ENCODE peak calls at places on chromosomes 3 and 15, in seven cellular contexts. Y is WTC11; T is CD4-positive, alpha-beta T cell; L is cardiac muscle cell; Z is bronchial epithelial cell; F is GM06990; W is PC-9. O is an unnamed sample.

GRCh38 chr3:41290736-41291135 is 91.4 kb downstream of the CTNNB1 start:
- DNase-seq in Y (no peak), T (no peak), L (peak), Z (no peak), F (no peak), W (no peak), O (no peak)

GRCh38 chr3:42709621-42710020 is 7.0 kb upstream of the HHATL start:
- DNase-seq in Y (peak), T (peak), L (no peak), Z (no peak), F (no peak), W (no peak), O (no peak)

GRCh38 chr3:139934557-139935070 is 371 bp upstream of the CLSTN2 start:
- DNase-seq in Y (peak), T (no peak), L (peak), Z (peak), F (peak), W (no peak), O (peak)

GRCh38 chr15:41820791-41821423 is 7.0 kb upstream of the JMJD7 start:
- DNase-seq in Y (no peak), T (no peak), L (no peak), Z (no peak), F (no peak), W (no peak), O (no peak)

GRCh38 chr3:16668776-16669545 is 63.7 kb upstream of the DAZL start:
- DNase-seq in Y (no peak), T (no peak), L (no peak), Z (no peak), F (no peak), W (no peak), O (no peak)

GRCh38 chr3:160675566-160676124 is 1.3 kb upstream of the ARL14 start:
- DNase-seq in Y (no peak), T (no peak), L (no peak), Z (peak), F (no peak), W (peak), O (no peak)

GRCh38 chr15:64901914-64902313 is 9.8 kb upstream of the ANKDD1A start:
- DNase-seq in Y (no peak), T (no peak), L (no peak), Z (no peak), F (no peak), W (no peak), O (no peak)

GRCh38 chr15:46091860-46092450 is 457.1 kb downstream of the SQOR start:
- DNase-seq in Y (peak), T (no peak), L (peak), Z (peak), F (no peak), W (no peak), O (no peak)

GRCh38 chr3:187150599-187150998 is 11.3 kb upstream of the RPL39L start:
- DNase-seq in Y (peak), T (peak), L (no peak), Z (no peak), F (no peak), W (no peak), O (no peak)

GRCh38 chr3:127159547-127159946 is 33.4 kb upstream of the PRR23E start:
- DNase-seq in Y (peak), T (peak), L (no peak), Z (no peak), F (no peak), W (no peak), O (no peak)

GRCh38 chr3:146152841-146153240 is 8.1 kb downstream of the PLOD2 start:
- DNase-seq in Y (peak), T (no peak), L (no peak), Z (no peak), F (no peak), W (no peak), O (no peak)

GRCh38 chr3:188184160-188184559 is 30.2 kb downstream of the LPP start:
- DNase-seq in Y (no peak), T (no peak), L (no peak), Z (no peak), F (no peak), W (no peak), O (no peak)

GRCh38 chr15:80892414-80892813 is 97.2 kb downstream of the MESD start:
- DNase-seq in Y (no peak), T (no peak), L (no peak), Z (no peak), F (no peak), W (no peak), O (no peak)

GRCh38 chr15:69755571-69756310 is 303.1 kb downstream of the RPLP1 start:
- DNase-seq in Y (no peak), T (peak), L (peak), Z (no peak), F (peak), W (no peak), O (peak)

GRCh38 chr3:59872121-59872520 is 822.3 kb upstream of the CFAP20DC start:
- DNase-seq in Y (no peak), T (no peak), L (no peak), Z (no peak), F (no peak), W (no peak), O (no peak)

GRCh38 chr3:100400782-100401673 is at the start of the genes LNP1 and TOMM70:
- DNase-seq in Y (peak), T (peak), L (peak), Z (peak), F (peak), W (peak), O (peak)

GRCh38 chr3:123154346-123154985 is 47.3 kb upstream of the SEC22A start:
- DNase-seq in Y (no peak), T (no peak), L (no peak), Z (no peak), F (no peak), W (no peak), O (no peak)

GRCh38 chr3:122996038-122996580 is 31.5 kb downstream of the SEMA5B start:
- DNase-seq in Y (no peak), T (no peak), L (no peak), Z (no peak), F (no peak), W (no peak), O (no peak)

GRCh38 chr15:73994912-73995622 is 551 bp downstream of the PML start:
- DNase-seq in Y (no peak), T (no peak), L (peak), Z (no peak), F (no peak), W (no peak), O (no peak)

GRCh38 chr15:100383302-100384107 is 41.7 kb upstream of the ADAMTS17 start:
- DNase-seq in Y (peak), T (no peak), L (peak), Z (peak), F (no peak), W (peak), O (no peak)

GRCh38 chr15:76642671-76643070 is 262.5 kb downstream of the SCAPER start:
- DNase-seq in Y (no peak), T (no peak), L (no peak), Z (peak), F (no peak), W (no peak), O (no peak)

GRCh38 chr3:21705769-21706168 is 45.2 kb downstream of the ZNF385D start:
- DNase-seq in Y (no peak), T (no peak), L (peak), Z (peak), F (no peak), W (peak), O (no peak)

GRCh38 chr3:33372218-33373081 is 67.8 kb downstream of the UBP1 start:
- DNase-seq in Y (peak), T (peak), L (peak), Z (peak), F (no peak), W (no peak), O (peak)

GRCh38 chr3:69541059-69541471 is 155.2 kb upstream of the FRMD4B start:
- DNase-seq in Y (peak), T (no peak), L (no peak), Z (peak), F (no peak), W (no peak), O (no peak)

GRCh38 chr3:178968996-178969700 is 102.5 kb downstream of the ZMAT3 start:
- DNase-seq in Y (no peak), T (no peak), L (no peak), Z (no peak), F (peak), W (no peak), O (peak)

GRCh38 chr3:178967184-178967532 is 104.5 kb downstream of the ZMAT3 start:
- DNase-seq in Y (no peak), T (no peak), L (no peak), Z (no peak), F (peak), W (no peak), O (no peak)

GRCh38 chr3:178964551-178964950 is 107.1 kb downstream of the ZMAT3 start:
- DNase-seq in Y (no peak), T (no peak), L (no peak), Z (no peak), F (no peak), W (no peak), O (no peak)

GRCh38 chr3:178971614-178972013 is 100.0 kb downstream of the ZMAT3 start:
- DNase-seq in Y (no peak), T (no peak), L (no peak), Z (peak), F (no peak), W (peak), O (no peak)

DNA sequence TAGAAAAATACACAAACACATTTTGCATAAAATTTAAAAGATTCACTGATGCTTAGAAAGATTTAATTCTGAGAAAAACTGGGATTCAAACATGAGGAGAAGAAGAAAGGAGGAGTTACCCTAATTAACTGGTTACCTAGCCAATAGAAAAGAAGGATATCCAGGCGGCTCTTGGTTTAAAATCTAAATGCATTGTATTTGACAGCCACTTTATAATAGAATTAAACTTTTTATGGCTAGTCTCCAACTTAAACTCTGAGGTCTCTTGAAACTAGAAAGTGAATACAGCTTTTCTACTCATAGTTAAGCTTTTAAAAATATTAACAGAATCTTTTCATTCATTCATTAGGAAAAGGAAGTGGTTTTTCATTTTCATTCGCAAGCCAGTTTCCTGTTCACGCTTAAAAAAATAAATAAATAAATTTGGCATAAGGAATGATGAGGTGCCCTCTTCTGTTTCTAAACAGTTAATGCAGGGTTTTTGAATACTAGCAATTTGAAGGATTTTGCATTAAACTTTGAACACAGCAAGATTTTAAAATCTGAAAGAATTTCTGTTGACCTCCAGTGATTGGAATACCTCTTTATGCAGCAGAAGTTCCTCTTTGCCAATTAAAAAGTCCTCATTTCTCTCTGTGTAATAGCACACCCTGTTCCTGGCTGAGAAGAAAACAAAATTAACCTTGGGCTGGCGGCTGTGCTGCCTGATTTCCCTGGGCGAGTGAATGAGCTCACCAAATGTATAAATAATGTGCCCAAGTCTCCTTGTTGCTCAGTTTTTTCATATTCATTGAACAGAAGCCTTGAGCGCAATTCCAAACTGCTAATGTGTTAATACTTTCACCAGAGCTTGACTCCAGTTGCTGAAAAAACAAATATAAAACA is 105.1 kb downstream of the ZMAT3 start:
- DNase-seq in Y (no peak), T (no peak), L (peak), Z (peak), F (peak), W (peak), O (peak)
- TF ChIP-seq CTCF in Y (no peak), T (no peak), L (peak), Z (peak), F (peak), W (peak), O (peak)

GRCh38 chr3:68009865-68010264 is 355.5 kb upstream of the SUCLG2 start:
- DNase-seq in Y (no peak), T (no peak), L (no peak), Z (no peak), F (no peak), W (no peak), O (no peak)

GRCh38 chr3:68007621-68008226 is 353.3 kb upstream of the SUCLG2 start:
- DNase-seq in Y (peak), T (peak), L (no peak), Z (no peak), F (no peak), W (no peak), O (no peak)
- TF ChIP-seq CTCF in Y (peak), T (no peak), L (no peak), Z (no peak), F (no peak), W (no peak), O (no peak)

DNA sequence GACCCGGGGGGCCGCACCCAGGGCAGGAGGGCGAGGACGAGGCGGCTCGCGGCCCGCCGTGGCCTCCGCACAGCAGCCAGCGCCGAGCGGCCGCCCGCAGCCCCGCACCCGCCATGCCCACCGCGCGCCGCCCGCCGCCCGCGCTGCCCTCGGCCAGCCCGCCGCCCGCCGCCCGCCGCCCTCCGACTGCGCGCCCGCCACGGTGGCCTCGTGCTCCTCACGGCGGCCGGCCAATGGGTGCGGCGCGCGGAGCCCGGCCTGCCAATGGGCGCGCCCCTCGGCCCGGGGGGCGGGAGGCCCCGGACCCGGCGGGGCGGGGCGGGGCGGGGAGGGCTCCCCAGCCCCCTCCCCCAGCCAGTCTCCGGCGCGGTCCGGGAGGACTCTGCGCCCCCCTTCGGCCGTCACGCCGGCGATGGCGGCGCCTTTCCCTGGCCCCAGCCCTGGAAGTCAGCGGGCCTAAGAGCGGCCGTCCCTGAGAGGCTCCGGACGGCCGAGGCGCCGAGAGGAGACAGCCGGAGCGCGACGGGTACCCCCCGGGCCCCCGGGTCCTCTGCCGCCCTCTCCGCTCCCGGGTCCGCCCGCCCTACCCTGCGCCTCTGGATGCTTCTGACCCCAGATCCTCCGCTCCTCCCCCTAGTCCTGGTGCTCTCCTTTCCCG is at the start of gene NT5DC2:
- DNase-seq in Y (peak), T (peak), L (peak), Z (no peak), F (peak), W (no peak), O (peak)
- TF ChIP-seq CTCF in Y (no peak), T (no peak), L (no peak), Z (no peak), F (peak), W (no peak), O (peak)

GRCh38 chr3:54917172-54917571 is 10.7 kb downstream of the LRTM1 start:
- DNase-seq in Y (no peak), T (no peak), L (no peak), Z (peak), F (no peak), W (no peak), O (no peak)
- TF ChIP-seq CTCF in Y (no peak), T (no peak), L (no peak), Z (no peak), F (no peak), W (no peak), O (no peak)

DNA sequence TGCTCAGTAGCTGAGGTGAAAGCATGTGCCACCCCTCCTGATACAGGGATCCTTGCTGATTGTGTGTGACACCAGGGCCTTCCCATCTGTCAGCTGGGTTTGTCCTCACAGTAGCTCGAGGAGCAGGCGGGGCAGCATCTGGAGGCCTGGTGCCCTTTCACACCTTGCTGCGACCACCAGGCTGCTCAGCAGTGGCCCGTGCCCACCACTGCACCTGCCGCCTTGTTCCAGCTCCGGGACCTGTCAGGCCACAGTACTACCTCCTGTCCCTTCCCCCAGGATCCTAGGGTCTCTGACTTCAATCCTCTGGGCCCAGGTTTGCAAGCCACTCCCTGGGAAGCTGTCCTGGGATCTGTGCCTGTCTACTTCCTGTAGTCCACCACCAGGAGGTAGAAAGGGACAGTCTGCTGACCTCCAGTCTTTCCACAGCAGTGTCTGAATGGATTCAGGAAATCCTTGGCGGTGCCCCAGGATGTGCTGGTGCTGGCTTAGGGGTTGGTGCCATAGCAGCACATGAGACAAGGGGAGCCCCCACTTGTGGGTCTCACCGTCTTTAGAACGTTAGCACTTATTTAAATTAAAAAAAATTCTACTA is 27.5 kb downstream of the APBA2 start:
- DNase-seq in Y (no peak), T (no peak), L (peak), Z (no peak), F (no peak), W (no peak), O (no peak)
- TF ChIP-seq CTCF in Y (no peak), T (no peak), L (peak), Z (no peak), F (no peak), W (no peak), O (no peak)

GRCh38 chr15:71651750-71652186 is 158.6 kb upstream of the NR2E3 start:
- DNase-seq in Y (peak), T (no peak), L (peak), Z (peak), F (no peak), W (no peak), O (peak)
- TF ChIP-seq CTCF in Y (no peak), T (peak), L (peak), Z (peak), F (peak), W (peak), O (peak)

GRCh38 chr15:25693321-25694237 is 169.5 kb downstream of the ATP10A start:
- DNase-seq in Y (peak), T (no peak), L (peak), Z (no peak), F (no peak), W (no peak), O (no peak)
- TF ChIP-seq CTCF in Y (peak), T (peak), L (peak), Z (no peak), F (peak), W (peak), O (peak)

GRCh38 chr3:152667267-152667666 is 167.7 kb upstream of the P2RY1 start:
- DNase-seq in Y (no peak), T (no peak), L (no peak), Z (no peak), F (no peak), W (no peak), O (no peak)

GRCh38 chr3:152664766-152665165 is 170.2 kb upstream of the P2RY1 start:
- DNase-seq in Y (no peak), T (no peak), L (no peak), Z (peak), F (no peak), W (no peak), O (no peak)

GRCh38 chr3:152671998-152672649 is 162.8 kb upstream of the P2RY1 start:
- DNase-seq in Y (no peak), T (no peak), L (peak), Z (no peak), F (no peak), W (no peak), O (no peak)

GRCh38 chr3:152669560-152669959 is 165.4 kb upstream of the P2RY1 start:
- DNase-seq in Y (no peak), T (no peak), L (no peak), Z (no peak), F (no peak), W (no peak), O (no peak)
- TF ChIP-seq CTCF in Y (no peak), T (no peak), L (no peak), Z (no peak), F (no peak), W (no peak), O (no peak)

O was measured in GM10248.